ENCODE peak calls at places on chromosome 15, in seven cellular contexts. E is GM23248, W is neural progenitor cell, O is HCT116, U is MM.1S, A is GM23338, V is PC-3. N is an unnamed sample.

GRCh38 chr15:71203573-71204444 is 88.5 kb downstream of the THSD4 start:
- DNase-seq in E (peak), W (peak), O (no peak), U (no peak), A (peak), V (no peak), N (no peak)

GRCh38 chr15:60358935-60359672 is 38.7 kb downstream of the ANXA2 start:
- DNase-seq in E (peak), W (no peak), O (no peak), U (no peak), A (no peak), V (no peak), N (no peak)

GRCh38 chr15:38072507-38073277 is 138.3 kb downstream of the TMCO5A start:
- DNase-seq in E (peak), W (peak), O (peak), U (peak), A (peak), V (peak), N (peak)

GRCh38 chr15:54504695-54505094 is 526.5 kb downstream of the UNC13C start:
- DNase-seq in E (no peak), W (no peak), O (no peak), U (no peak), A (no peak), V (no peak), N (no peak)

GRCh38 chr15:22850055-22850454 is 11.6 kb downstream of the NIPA2 start:
- DNase-seq in E (peak), W (no peak), O (no peak), U (no peak), A (no peak), V (no peak), N (no peak)

GRCh38 chr15:89071471-89071870 is 16.8 kb upstream of the ABHD2 start:
- DNase-seq in E (no peak), W (no peak), O (no peak), U (no peak), A (peak), V (no peak), N (no peak)

GRCh38 chr15:68220967-68221366 is 8.6 kb downstream of the CLN6 start:
- DNase-seq in E (no peak), W (no peak), O (no peak), U (no peak), A (no peak), V (no peak), N (no peak)

GRCh38 chr15:83538682-83539081 is 91.5 kb downstream of the SH3GL3 start:
- DNase-seq in E (no peak), W (no peak), O (no peak), U (no peak), A (no peak), V (no peak), N (no peak)

GRCh38 chr15:101502572-101503295 is 13.2 kb upstream of the PCSK6 start:
- DNase-seq in E (no peak), W (peak), O (no peak), U (no peak), A (no peak), V (no peak), N (no peak)

GRCh38 chr15:38002883-38003477 is 68.5 kb downstream of the TMCO5A start:
- DNase-seq in E (peak), W (peak), O (peak), U (peak), A (peak), V (peak), N (peak)

GRCh38 chr15:25556136-25556535 is 117.3 kb upstream of the UBE3A start:
- DNase-seq in E (no peak), W (no peak), O (no peak), U (no peak), A (peak), V (no peak), N (no peak)

GRCh38 chr15:76868740-76869139 is 36.4 kb downstream of the SCAPER start:
- DNase-seq in E (no peak), W (no peak), O (no peak), U (no peak), A (no peak), V (no peak), N (no peak)

GRCh38 chr15:84703808-84704207 is 12.1 kb downstream of the SEC11A start:
- DNase-seq in E (no peak), W (no peak), O (no peak), U (no peak), A (no peak), V (no peak), N (no peak)

GRCh38 chr15:68340711-68341671 is 63.4 kb downstream of the FEM1B start:
- DNase-seq in E (no peak), W (no peak), O (no peak), U (no peak), A (no peak), V (no peak), N (no peak)

GRCh38 chr15:85649372-85649771 is 145.4 kb downstream of the KLHL25 start:
- DNase-seq in E (peak), W (no peak), O (no peak), U (no peak), A (no peak), V (no peak), N (peak)

GRCh38 chr15:69164807-69165636 is 4.6 kb downstream of the GLCE start:
- DNase-seq in E (peak), W (no peak), O (no peak), U (no peak), A (no peak), V (peak), N (no peak)

GRCh38 chr15:69160976-69161877 is 792 bp downstream of the GLCE start:
- DNase-seq in E (peak), W (peak), O (peak), U (peak), A (peak), V (peak), N (peak)

DNA sequence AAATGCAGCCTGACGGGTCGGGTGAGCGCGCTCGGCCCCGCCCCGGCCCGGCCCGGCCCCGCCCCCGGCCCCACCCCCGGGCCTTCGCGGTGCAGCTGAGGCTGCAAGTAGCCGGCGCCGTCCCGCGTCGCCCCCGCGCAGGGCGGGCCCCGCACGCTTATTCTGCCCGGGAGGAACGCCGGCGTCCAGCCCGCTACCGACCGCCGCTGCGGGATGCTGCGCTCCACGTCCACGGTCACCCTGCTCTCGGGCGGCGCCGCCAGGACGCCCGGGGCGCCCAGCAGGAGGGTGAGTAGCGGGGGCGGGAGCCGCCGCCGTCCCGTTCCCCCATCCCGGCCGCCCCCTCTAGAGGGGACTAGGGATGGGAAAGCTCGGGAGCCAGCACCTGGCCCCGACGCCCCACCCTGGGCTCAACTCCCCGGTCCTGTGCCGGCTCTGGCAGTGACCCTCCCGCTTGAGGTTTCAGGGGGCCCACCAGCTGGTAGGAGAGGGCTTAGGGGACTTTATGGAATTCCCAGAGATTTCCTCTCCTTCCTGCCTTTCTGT is at the start of gene MYZAP:
- DNase-seq in E (peak), W (peak), O (no peak), U (no peak), A (peak), V (peak), N (peak)
- TF ChIP-seq EZH2 in E (no peak), W (no peak), O (no peak), U (no peak), A (no peak), V (no peak), N (no peak)

DNA sequence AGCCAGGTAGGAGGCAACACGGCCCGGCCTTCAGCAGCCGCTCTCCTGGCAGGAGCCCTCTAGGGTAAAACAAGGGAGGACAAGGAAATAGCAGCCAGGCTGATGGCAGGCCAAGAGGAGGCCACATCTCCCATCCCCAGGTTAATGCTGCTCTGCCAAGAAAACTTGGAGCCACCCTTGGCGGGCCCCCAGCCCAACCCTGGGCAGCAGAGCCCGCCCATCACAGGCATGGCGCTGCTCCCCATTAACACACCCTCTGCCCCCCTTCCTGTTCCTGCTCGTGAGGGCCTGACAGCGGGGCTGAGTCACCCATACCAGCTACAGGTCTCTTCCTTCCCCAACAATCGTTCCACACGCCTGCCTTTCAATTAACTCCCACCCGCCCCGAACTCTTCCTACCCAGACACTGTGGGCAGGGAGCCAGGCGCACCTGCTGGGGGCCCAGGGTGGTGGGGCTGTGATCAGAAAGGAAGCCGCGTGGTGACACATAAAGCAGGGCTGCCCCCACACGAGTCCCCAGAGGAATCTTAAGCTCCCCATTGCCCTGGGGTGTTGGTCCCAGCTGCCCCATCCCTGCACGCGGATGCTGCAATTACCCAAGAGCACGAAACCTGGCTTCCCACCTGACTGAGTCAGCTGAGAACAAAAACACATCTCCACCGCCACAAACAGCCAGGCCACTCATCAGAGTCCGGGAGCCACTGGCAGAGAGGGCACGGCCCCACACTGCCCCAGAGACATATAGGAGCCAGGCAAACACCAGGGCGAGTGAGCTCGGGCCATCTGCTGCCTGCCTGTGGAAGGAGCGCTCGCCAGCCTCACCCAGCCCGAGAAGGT is at the start of gene C15orf62:
- DNase-seq in E (peak), W (no peak), O (no peak), U (no peak), A (no peak), V (peak), N (peak)
- TF ChIP-seq EZH2phosphoT487 in E (no peak), W (no peak), O (no peak), U (no peak), A (no peak), V (no peak), N (no peak)

DNA sequence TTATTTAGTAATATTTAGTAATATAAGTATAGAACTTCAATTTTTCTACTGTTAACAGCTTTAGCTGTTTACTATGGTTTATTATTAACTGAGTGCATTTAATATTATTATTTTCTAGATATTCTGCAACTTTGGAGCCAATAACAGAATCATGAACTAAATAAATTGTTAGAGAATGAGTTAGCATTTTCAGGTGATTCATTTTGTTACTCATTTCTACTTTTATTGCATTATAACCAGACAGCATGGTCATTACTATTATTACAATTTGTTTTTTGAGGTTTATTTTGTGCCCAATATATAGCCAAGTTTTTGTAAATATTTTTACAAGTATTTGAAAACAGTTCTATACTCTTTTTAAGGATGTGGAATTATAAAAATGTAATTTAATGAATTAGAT is 279.6 kb downstream of the SQOR start:
- DNase-seq in E (no peak), W (no peak), O (no peak), U (no peak), A (no peak), V (peak), N (no peak)
- H3K4me3 ChIP-seq in E (no peak), W (no peak), O (no peak), U (no peak), A (no peak), V (no peak), N (no peak)

GRCh38 chr15:34754171-34754580 is 622 bp downstream of the GJD2 start:
- DNase-seq in E (no peak), W (peak), O (no peak), U (no peak), A (peak), V (no peak), N (no peak)

GRCh38 chr15:34757262-34757661 is 2.5 kb upstream of the GJD2 start:
- DNase-seq in E (no peak), W (no peak), O (no peak), U (no peak), A (no peak), V (no peak), N (no peak)

GRCh38 chr15:34753236-34753894 is 1.4 kb downstream of the GJD2 start:
- DNase-seq in E (peak), W (peak), O (no peak), U (no peak), A (peak), V (peak), N (peak)

GRCh38 chr15:34755419-34755773 is 598 bp upstream of the GJD2 start:
- DNase-seq in E (no peak), W (no peak), O (no peak), U (no peak), A (no peak), V (no peak), N (no peak)

GRCh38 chr15:34754674-34755418 is at the start of gene GJD2:
- DNase-seq in E (peak), W (peak), O (no peak), U (no peak), A (peak), V (no peak), N (peak)
- TF ChIP-seq EZH2 in E (peak), W (peak), O (no peak), U (no peak), A (no peak), V (peak), N (peak)

DNA sequence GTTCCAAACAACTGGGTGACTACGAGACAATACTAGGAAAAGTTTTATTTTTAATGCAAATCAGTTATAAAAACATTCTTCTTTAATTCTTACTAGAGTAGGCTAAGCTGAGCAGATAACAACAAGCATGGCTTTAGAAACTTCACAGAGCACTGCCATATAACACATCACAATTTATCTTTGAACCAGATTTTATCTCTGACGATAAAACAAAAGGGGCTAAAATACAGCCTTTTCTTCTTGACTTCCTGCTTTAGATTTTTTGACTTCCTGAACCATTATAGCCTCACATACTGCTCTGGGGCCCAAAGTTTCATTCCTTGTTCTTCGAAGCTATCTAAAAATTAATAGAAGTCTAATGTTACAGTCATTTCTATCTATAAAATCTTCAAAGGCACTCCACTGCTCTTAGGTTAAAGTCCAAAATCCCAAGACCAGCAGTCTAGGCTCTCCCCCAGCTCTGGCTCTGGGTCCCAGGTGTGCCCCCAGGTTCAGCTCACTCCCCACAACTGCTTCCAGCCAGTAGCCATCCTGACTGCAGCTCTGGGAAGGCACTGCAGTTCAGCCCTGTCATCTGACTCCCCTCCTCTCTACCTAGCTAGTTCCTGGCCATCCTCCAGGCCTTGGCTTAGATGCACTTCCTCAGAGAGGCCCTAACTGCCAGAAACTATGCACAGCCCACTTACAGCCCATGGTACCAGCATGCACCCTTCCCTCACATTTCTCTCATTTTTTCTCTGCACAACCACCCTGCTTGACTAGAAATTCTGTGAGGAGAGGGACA is 25.7 kb downstream of the TBC1D2B start:
- DNase-seq in E (no peak), W (no peak), O (no peak), U (no peak), A (no peak), V (peak), N (peak)
- TF ChIP-seq EZH2phosphoT487 in E (no peak), W (no peak), O (no peak), U (no peak), A (no peak), V (no peak), N (no peak)

GRCh38 chr15:93985173-93985572 is 246.2 kb upstream of the MCTP2 start:
- DNase-seq in E (no peak), W (no peak), O (no peak), U (no peak), A (no peak), V (no peak), N (no peak)
- H3K4me3 ChIP-seq in E (no peak), W (no peak), O (no peak), U (no peak), A (no peak), V (no peak), N (no peak)

GRCh38 chr15:92714071-92714456 is 58.5 kb upstream of the FAM174B start:
- DNase-seq in E (peak), W (peak), O (no peak), U (no peak), A (peak), V (peak), N (peak)

GRCh38 chr15:92708635-92709034 is 53.1 kb upstream of the FAM174B start:
- DNase-seq in E (no peak), W (no peak), O (no peak), U (no peak), A (no peak), V (no peak), N (no peak)

GRCh38 chr15:92714457-92715401 is 59.2 kb upstream of the FAM174B start:
- DNase-seq in E (peak), W (peak), O (peak), U (peak), A (peak), V (peak), N (peak)

GRCh38 chr15:92709064-92709463 is 53.5 kb upstream of the FAM174B start:
- DNase-seq in E (peak), W (no peak), O (no peak), U (no peak), A (no peak), V (peak), N (no peak)

GRCh38 chr15:92711457-92711831 is 55.9 kb upstream of the FAM174B start:
- DNase-seq in E (no peak), W (peak), O (no peak), U (no peak), A (peak), V (no peak), N (peak)
- TF ChIP-seq EZH2 in E (no peak), W (no peak), O (no peak), U (no peak), A (no peak), V (no peak), N (no peak)

GRCh38 chr15:56759450-56759845 is 26.1 kb upstream of the ZNF280D start:
- DNase-seq in E (peak), W (no peak), O (no peak), U (no peak), A (no peak), V (peak), N (no peak)
- TF ChIP-seq EZH2phosphoT487 in E (no peak), W (no peak), O (no peak), U (no peak), A (no peak), V (no peak), N (no peak)

GRCh38 chr15:39213385-39213840 is 367.5 kb upstream of the THBS1 start:
- DNase-seq in E (peak), W (peak), O (peak), U (no peak), A (peak), V (peak), N (peak)
- H3K4me3 ChIP-seq in E (no peak), W (no peak), O (no peak), U (no peak), A (no peak), V (no peak), N (no peak)

DNA sequence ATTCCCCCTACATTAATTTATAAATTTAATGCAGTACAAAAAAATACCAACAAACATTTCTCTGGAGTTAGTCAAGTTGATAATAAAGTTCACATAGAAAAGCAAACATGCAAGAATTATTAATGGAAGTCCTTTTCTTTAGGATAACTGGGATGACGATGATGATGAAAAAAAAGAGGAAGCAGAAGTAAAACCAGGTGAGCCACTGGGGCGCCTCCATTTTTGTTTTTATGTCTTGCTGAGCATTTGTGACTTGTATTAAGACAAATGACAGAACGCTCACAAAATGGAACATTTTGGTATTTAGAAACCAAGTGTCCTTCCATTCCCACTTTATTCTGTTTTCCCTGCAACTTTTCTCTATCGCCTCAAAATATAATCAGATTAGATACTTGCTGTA is 13.8 kb downstream of the EIF3J start:
- DNase-seq in E (no peak), W (no peak), O (no peak), U (no peak), A (no peak), V (no peak), N (no peak)
- TF ChIP-seq EZH2 in E (no peak), W (no peak), O (no peak), U (no peak), A (no peak), V (no peak), N (no peak)